ENCODE peak calls at places on chromosomes 11 and 22, in eight cellular contexts. S is effector memory CD8-positive, alpha-beta T cell; U is GM12891; R is esophagus squamous epithelium; C is GM19239; Z is SK-N-DZ; B is coronary artery; I is endothelial cell. V is an unnamed sample.

GRCh38 chr11:10150800-10151199 is 143.2 kb downstream of the SBF2 start:
- DNase-seq in R (no peak), S (no peak), I (no peak), B (no peak), U (no peak), Z (no peak), C (no peak), V (no peak)

GRCh38 chr11:44634401-44635281 is 69.2 kb downstream of the CD82 start:
- DNase-seq in B (peak), Z (peak), C (no peak), S (no peak), R (no peak), I (no peak), U (no peak), V (peak)

GRCh38 chr11:101721270-101721669 is 137.5 kb upstream of the TRPC6 start:
- DNase-seq in S (no peak), C (no peak), U (no peak), I (no peak), R (no peak), B (no peak), Z (no peak), V (no peak)

GRCh38 chr11:76703707-76704106 is 33.2 kb upstream of the LRRC32 start:
- DNase-seq in S (no peak), U (no peak), C (no peak), R (no peak), B (no peak), Z (no peak), I (no peak), V (no peak)

GRCh38 chr22:47039356-47039755 is 276.9 kb downstream of the TBC1D22A start:
- DNase-seq in Z (no peak), C (no peak), S (no peak), R (no peak), B (no peak), I (no peak), U (no peak), V (no peak)

GRCh38 chr22:26892401-26893033 is 235.1 kb downstream of the MIAT start:
- DNase-seq in S (no peak), R (no peak), Z (no peak), U (no peak), C (no peak), I (no peak), B (peak), V (no peak)

GRCh38 chr11:113906038-113906437 is 1.4 kb downstream of the HTR3B start:
- DNase-seq in C (no peak), B (no peak), U (no peak), I (peak), Z (peak), R (no peak), S (no peak), V (no peak)

GRCh38 chr22:45717787-45718186 is 46.2 kb downstream of the ATXN10 start:
- DNase-seq in C (no peak), I (no peak), B (no peak), U (no peak), R (no peak), S (no peak), Z (no peak), V (no peak)

GRCh38 chr22:33569547-33569946 is 350.7 kb downstream of the LARGE1 start:
- DNase-seq in U (no peak), C (no peak), R (no peak), Z (no peak), B (no peak), I (no peak), S (no peak), V (no peak)

GRCh38 chr11:78460468-78460867 is 42.8 kb upstream of the GAB2 start:
- DNase-seq in I (no peak), B (no peak), U (no peak), C (no peak), R (no peak), Z (no peak), S (no peak), V (no peak)

GRCh38 chr11:36093548-36093947 is 149.7 kb downstream of the LDLRAD3 start:
- DNase-seq in Z (no peak), C (no peak), B (no peak), S (no peak), R (no peak), I (no peak), U (no peak), V (no peak)

GRCh38 chr11:45079943-45080719 is 66.3 kb upstream of the PRDM11 start:
- DNase-seq in S (peak), Z (no peak), U (peak), I (no peak), B (no peak), C (peak), R (no peak), V (no peak)

GRCh38 chr11:76523147-76523546 is 78.3 kb downstream of the EMSY start:
- DNase-seq in B (no peak), S (no peak), I (no peak), U (no peak), Z (no peak), C (no peak), R (no peak), V (no peak)

GRCh38 chr11:574632-575323 is 1.5 kb upstream of the PHRF1 start:
- DNase-seq in C (no peak), S (no peak), B (no peak), U (no peak), Z (no peak), R (no peak), I (no peak), V (no peak)

GRCh38 chr11:125287467-125288232 is 123.1 kb downstream of the PKNOX2 start:
- DNase-seq in U (no peak), C (no peak), Z (no peak), S (no peak), B (no peak), I (peak), R (no peak), V (no peak)

GRCh38 chr11:88523362-88524028 is 186.0 kb upstream of the CTSC start:
- DNase-seq in Z (no peak), S (no peak), U (no peak), I (no peak), R (no peak), B (no peak), C (no peak), V (no peak)

GRCh38 chr11:111602865-111603632 is 800 bp downstream of the SIK2 start:
- DNase-seq in B (no peak), U (no peak), S (peak), C (no peak), R (no peak), Z (no peak), I (no peak), V (peak)

GRCh38 chr11:65471410-65471762 is 27.5 kb upstream of the MALAT1 start:
- DNase-seq in Z (peak), S (no peak), C (no peak), B (peak), R (no peak), I (peak), U (no peak), V (peak)

GRCh38 chr11:74011360-74012071 is 2.6 kb upstream of the UCP3 start:
- DNase-seq in C (no peak), B (peak), R (no peak), Z (no peak), I (no peak), U (no peak), S (no peak), V (no peak)

GRCh38 chr11:95378106-95378505 is 147.1 kb upstream of the SESN3 start:
- DNase-seq in S (no peak), R (no peak), C (no peak), B (no peak), U (no peak), Z (no peak), I (no peak), V (no peak)

GRCh38 chr11:36091256-36091811 is 147.5 kb downstream of the LDLRAD3 start:
- DNase-seq in C (no peak), S (no peak), U (no peak), R (no peak), B (no peak), I (no peak), Z (no peak), V (no peak)

GRCh38 chr22:19473578-19473977 is 5.4 kb downstream of the UFD1 start:
- DNase-seq in R (no peak), Z (no peak), S (no peak), C (no peak), B (no peak), U (no peak), I (no peak), V (no peak)

GRCh38 chr22:21064917-21065864 is 19.4 kb downstream of the LRRC74B start:
- DNase-seq in U (no peak), Z (no peak), I (no peak), S (no peak), C (no peak), B (no peak), R (no peak), V (no peak)

GRCh38 chr22:24011735-24012068 is 598 bp downstream of the CABIN1 start:
- DNase-seq in Z (no peak), U (no peak), S (no peak), R (no peak), I (no peak), B (no peak), C (no peak), V (no peak)

GRCh38 chr11:61054927-61055562 is 47.2 kb upstream of the CD5 start:
- DNase-seq in I (no peak), R (no peak), C (no peak), B (peak), S (no peak), U (no peak), Z (no peak), V (no peak)

GRCh38 chr22:24938741-24939341 is 7.7 kb downstream of the LHFPL7 start:
- DNase-seq in R (no peak), U (peak), C (peak), B (no peak), Z (peak), I (peak), S (peak), V (no peak)

GRCh38 chr11:72692498-72693237 is 18.4 kb upstream of the PDE2A start:
- DNase-seq in R (no peak), S (no peak), I (no peak), C (no peak), Z (no peak), U (no peak), B (no peak), V (no peak)

GRCh38 chr11:95659088-95659487 is 130.5 kb downstream of the FAM76B start:
- DNase-seq in I (no peak), R (no peak), C (no peak), Z (no peak), S (no peak), U (no peak), B (no peak), V (no peak)

GRCh38 chr22:36795633-36796032 is 19.7 kb upstream of the IFT27 start:
- DNase-seq in B (no peak), S (no peak), Z (no peak), R (no peak), U (no peak), I (no peak), C (no peak), V (no peak)

GRCh38 chr22:42939941-42940653 is 74.9 kb downstream of the PACSIN2 start:
- DNase-seq in U (no peak), I (no peak), R (no peak), C (no peak), B (no peak), Z (no peak), S (no peak), V (no peak)

GRCh38 chr11:83097671-83098070 is 26.0 kb upstream of the RAB30 start:
- DNase-seq in C (no peak), U (no peak), Z (no peak), S (no peak), R (no peak), I (no peak), B (no peak), V (no peak)

GRCh38 chr11:44936527-44936926 is 14.2 kb downstream of the TP53I11 start:
- DNase-seq in U (peak), B (no peak), Z (peak), S (peak), R (peak), C (peak), I (peak), V (peak)

GRCh38 chr11:117022526-117022925 is 75.7 kb downstream of the SIK3 start:
- DNase-seq in R (no peak), S (no peak), I (no peak), C (no peak), Z (no peak), B (no peak), U (no peak), V (no peak)

GRCh38 chr11:60363542-60364525 is 14.5 kb upstream of the MS4A7 start:
- DNase-seq in Z (peak), B (no peak), C (peak), U (peak), R (no peak), I (peak), S (peak), V (peak)

GRCh38 chr11:106468091-106468490 is 390.6 kb downstream of the AASDHPPT start:
- DNase-seq in S (no peak), C (no peak), B (no peak), U (no peak), I (no peak), Z (no peak), R (no peak), V (no peak)

GRCh38 chr11:4887591-4887990 is 5.9 kb downstream of the OR51T1 start:
- DNase-seq in S (no peak), C (no peak), B (no peak), U (no peak), R (no peak), I (no peak), Z (no peak), V (no peak)

GRCh38 chr11:48116843-48117242 is 99.8 kb upstream of the OR4B1 start:
- DNase-seq in R (no peak), Z (no peak), C (no peak), U (no peak), B (no peak), S (no peak), I (peak), V (no peak)